ENCODE peak calls at places on chromosomes 16 and 17, in five cellular contexts. Q is body of pancreas; N is CD8-positive, alpha-beta memory T cell; J is fibroblast of lung; F is lower lobe of right lung. R is an unnamed sample. For H3K27me3, the result is how much of the 10 kb centered on the place peaks cover.

GRCh38 chr16:23296994-23297393 is 5.1 kb upstream of the SCNN1B start:
- DNase-seq in N (no peak), Q (no peak), F (no peak), J (no peak), R (no peak)

GRCh38 chr17:58577696-58578095 is 63.3 kb upstream of the MTMR4 start:
- DNase-seq in N (peak), J (peak), F (peak), Q (peak), R (peak)

GRCh38 chr17:14762736-14763479 is 462.0 kb downstream of the HS3ST3B1 start:
- DNase-seq in J (no peak), F (no peak), Q (no peak), N (no peak), R (no peak)

GRCh38 chr17:21524211-21524591 is 148.0 kb downstream of the KCNJ12 start:
- DNase-seq in N (no peak), F (no peak), J (peak), Q (no peak), R (no peak)

GRCh38 chr16:74734361-74735161 is 33.9 kb upstream of the MLKL start:
- DNase-seq in J (no peak), F (no peak), Q (no peak), N (no peak), R (no peak)

GRCh38 chr17:10172241-10172741 is 26.1 kb downstream of the GAS7 start:
- DNase-seq in F (no peak), Q (peak), J (peak), N (no peak), R (no peak)

GRCh38 chr16:3520398-3520797 is 19.6 kb downstream of the CLUAP1 start:
- DNase-seq in Q (no peak), J (peak), F (no peak), N (no peak), R (no peak)

GRCh38 chr17:64056269-64057005 is 36.0 kb upstream of the ICAM2 start:
- DNase-seq in N (no peak), J (no peak), Q (peak), F (no peak), R (no peak)

GRCh38 chr16:57955572-57955971 is 15.4 kb downstream of the CNGB1 start:
- DNase-seq in Q (peak), J (no peak), N (no peak), F (peak), R (no peak)

GRCh38 chr16:23960081-23960499 is 124.3 kb downstream of the PRKCB start:
- DNase-seq in N (no peak), Q (no peak), F (no peak), J (no peak), R (no peak)

GRCh38 chr17:64635647-64636305 is 26.3 kb downstream of the SMURF2 start:
- DNase-seq in J (peak), F (no peak), Q (no peak), N (no peak), R (no peak)

GRCh38 chr17:29722411-29723198 is 99.9 kb upstream of the CORO6 start:
- DNase-seq in J (peak), F (no peak), N (peak), Q (peak), R (peak)

GRCh38 chr16:88406096-88407041 is 23.6 kb downstream of the ZNF469 start:
- DNase-seq in J (no peak), N (no peak), Q (no peak), F (no peak), R (no peak)

GRCh38 chr16:80751167-80751566 is 53.2 kb downstream of the CDYL2 start:
- DNase-seq in N (no peak), F (no peak), Q (no peak), J (peak), R (no peak)

GRCh38 chr16:11780988-11781680 is 15.9 kb downstream of the ZC3H7A start:
- DNase-seq in N (no peak), J (peak), F (no peak), Q (no peak), R (no peak)

GRCh38 chr17:59706900-59707181 is 389 bp downstream of the PTRH2 start:
- DNase-seq in F (no peak), Q (no peak), N (peak), J (no peak), R (no peak)

GRCh38 chr17:49063652-49064051 is 66.5 kb downstream of the IGF2BP1 start:
- DNase-seq in F (no peak), Q (no peak), N (no peak), J (no peak), R (no peak)

GRCh38 chr16:85436636-85437160 is 176.4 kb upstream of the GSE1 start:
- DNase-seq in N (no peak), Q (peak), J (peak), F (no peak), R (no peak)
- H3K27ac ChIP-seq in N (peak), Q (peak), J (no peak), F (peak), R (peak)

GRCh38 chr17:83136931-83137330 is 57.5 kb downstream of the METRNL start:
- DNase-seq in J (no peak), Q (no peak), F (peak), N (no peak), R (peak)

GRCh38 chr17:83136156-83136555 is 56.7 kb downstream of the METRNL start:
- DNase-seq in Q (no peak), J (no peak), F (peak), N (no peak), R (no peak)

GRCh38 chr17:83133302-83134121 is 54.1 kb downstream of the METRNL start:
- DNase-seq in N (no peak), J (no peak), Q (no peak), F (peak), R (no peak)

GRCh38 chr17:83137523-83137922 is 58.1 kb downstream of the METRNL start:
- DNase-seq in J (no peak), Q (no peak), F (peak), N (no peak), R (peak)

GRCh38 chr17:83135692-83136091 is 56.3 kb downstream of the METRNL start:
- DNase-seq in J (no peak), F (peak), N (no peak), Q (no peak), R (peak)
- H3K27me3 ChIP-seq in J (under half), F (under half), N (under half), Q (under half), R (under half)

GRCh38 chr16:51180719-51181494 is 29.8 kb upstream of the SALL1 start:
- DNase-seq in J (no peak), F (no peak), Q (no peak), N (no peak), R (no peak)
- H3K4me3 ChIP-seq in J (no peak), F (no peak), Q (no peak), N (no peak), R (no peak)

DNA sequence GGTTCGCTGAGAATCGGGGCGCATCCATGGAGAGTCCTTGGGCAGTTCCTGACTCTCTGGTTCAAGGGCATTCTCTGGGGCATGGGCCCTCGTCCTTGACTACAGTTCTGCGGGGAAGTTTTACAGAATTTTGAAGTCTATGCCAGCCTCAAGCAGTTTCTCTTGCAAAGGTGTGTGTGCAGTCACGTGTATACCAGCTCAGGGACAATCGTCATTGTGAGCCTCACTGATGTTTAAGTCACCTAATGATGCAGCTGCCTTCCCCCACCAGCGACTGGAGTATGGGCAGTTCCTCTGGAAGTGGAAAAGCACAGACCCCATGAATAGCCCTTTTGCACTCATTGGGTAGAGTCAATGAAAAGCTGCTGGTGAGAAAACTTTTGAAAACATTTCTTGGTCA is 1.3 kb downstream of the PLCG2 start:
- DNase-seq in Q (no peak), J (no peak), N (no peak), F (no peak), R (no peak)
- H3K27ac ChIP-seq in Q (no peak), J (no peak), N (no peak), F (no peak), R (no peak)

R was measured in tibial artery.